ENCODE peak calls at places on chromosomes 16 and 17, in seven cellular contexts. H is effector CD4-positive, alpha-beta T cell; M is activated CD8-positive, alpha-beta memory T cell treated with anti-CD3 and anti-CD28 coated beads, Interleukin-2, amount 50 U/mL, for 48 hours; C is A549; A is left colon; U is T-helper 2 cell; E is HEK293T. Y is an unnamed sample.

GRCh38 chr17:45380046-45380765 is 52.5 kb downstream of the ARHGAP27 start:
- DNase-seq in H (no peak), M (no peak), C (no peak), A (no peak), U (no peak), E (no peak), Y (no peak)

GRCh38 chr17:40331743-40332641 is 23.0 kb downstream of the RARA start:
- DNase-seq in H (no peak), M (no peak), C (peak), A (peak), U (no peak), E (no peak), Y (no peak)

GRCh38 chr16:90046971-90047713 is 27.9 kb upstream of the DBNDD1 start:
- DNase-seq in H (no peak), M (no peak), C (no peak), A (peak), U (peak), E (no peak), Y (no peak)

GRCh38 chr16:27485811-27486210 is 63.9 kb downstream of the GTF3C1 start:
- DNase-seq in H (no peak), M (no peak), C (no peak), A (no peak), U (no peak), E (no peak), Y (no peak)

GRCh38 chr17:4635823-4636375 is 5.6 kb downstream of the ALOX15 start:
- DNase-seq in H (no peak), M (no peak), C (no peak), A (no peak), U (no peak), E (no peak), Y (no peak)

GRCh38 chr17:77180503-77181330 is 39.9 kb downstream of the SEC14L1 start:
- DNase-seq in H (no peak), M (no peak), C (no peak), A (no peak), U (no peak), E (no peak), Y (no peak)

GRCh38 chr16:12819126-12820117 is 15.7 kb upstream of the CPPED1 start:
- DNase-seq in H (peak), M (peak), C (peak), A (peak), U (peak), E (peak), Y (peak)

GRCh38 chr17:4623249-4623648 is 18.2 kb downstream of the ALOX15 start:
- DNase-seq in H (no peak), M (no peak), C (no peak), A (no peak), U (no peak), E (no peak), Y (no peak)

GRCh38 chr16:78770353-78771091 is 671.1 kb downstream of the WWOX start:
- DNase-seq in H (peak), M (peak), C (peak), A (peak), U (peak), E (peak), Y (peak)

GRCh38 chr16:85639529-85640253 is 26.6 kb downstream of the GSE1 start:
- DNase-seq in H (no peak), M (no peak), C (no peak), A (peak), U (no peak), E (no peak), Y (no peak)

GRCh38 chr17:76585649-76586593 is at the start of gene ST6GALNAC2:
- DNase-seq in H (peak), M (peak), C (peak), A (peak), U (peak), E (peak), Y (peak)

GRCh38 chr17:179721-180379 is 1.6 kb downstream of the DOC2B start:
- DNase-seq in H (no peak), M (no peak), C (no peak), A (no peak), U (no peak), E (no peak), Y (no peak)

GRCh38 chr16:23788653-23789052 is 33.8 kb downstream of the CHP2 start:
- DNase-seq in H (no peak), M (no peak), C (no peak), A (no peak), U (no peak), E (no peak), Y (no peak)

GRCh38 chr17:42674755-42675347 is 1.9 kb downstream of the PLEKHH3 start:
- DNase-seq in H (no peak), M (no peak), C (no peak), A (no peak), U (no peak), E (no peak), Y (no peak)

GRCh38 chr16:88655053-88655732 is 4.3 kb upstream of the CYBA start:
- DNase-seq in H (no peak), M (no peak), C (no peak), A (no peak), U (no peak), E (no peak), Y (no peak)

GRCh38 chr16:87297918-87298631 is 19.1 kb downstream of the C16orf95 start:
- DNase-seq in H (peak), M (peak), C (no peak), A (no peak), U (no peak), E (peak), Y (no peak)

GRCh38 chr17:10166181-10166935 is 32.0 kb downstream of the GAS7 start:
- DNase-seq in H (no peak), M (no peak), C (no peak), A (no peak), U (no peak), E (no peak), Y (no peak)

GRCh38 chr17:80382956-80383355 is 32.0 kb upstream of the ENDOV start:
- DNase-seq in H (no peak), M (no peak), C (no peak), A (no peak), U (no peak), E (no peak), Y (no peak)

GRCh38 chr16:48366165-48367093 is 18.8 kb downstream of the SIAH1 start:
- DNase-seq in H (peak), M (no peak), C (peak), A (peak), U (peak), E (peak), Y (no peak)

GRCh38 chr17:44367219-44367618 is 3.6 kb upstream of the FAM171A2 start:
- DNase-seq in H (no peak), M (no peak), C (no peak), A (no peak), U (no peak), E (no peak), Y (no peak)

GRCh38 chr17:34658796-34659195 is 79.4 kb downstream of the TMEM132E start:
- DNase-seq in H (no peak), M (no peak), C (no peak), A (no peak), U (no peak), E (no peak), Y (no peak)

GRCh38 chr17:3576970-3577369 is 19.4 kb upstream of the TRPV3 start:
- DNase-seq in H (no peak), M (no peak), C (no peak), A (no peak), U (no peak), E (no peak), Y (no peak)

GRCh38 chr17:15216481-15216880 is 48.6 kb downstream of the PMP22 start:
- DNase-seq in H (no peak), M (no peak), C (no peak), A (no peak), U (no peak), E (no peak), Y (no peak)

GRCh38 chr16:83878838-83879237 is 20.1 kb upstream of the MLYCD start:
- DNase-seq in H (no peak), M (no peak), C (peak), A (no peak), U (no peak), E (no peak), Y (no peak)

GRCh38 chr16:75021410-75021809 is 22.6 kb downstream of the ZNRF1 start:
- DNase-seq in H (no peak), M (no peak), C (no peak), A (no peak), U (no peak), E (no peak), Y (no peak)

Y was measured in T-helper 17 cell.